ENCODE peak calls at places on chromosome 18, in five cellular contexts. D is mucosa of descending colon, U is endodermal cell, Y is uterus, Z is fibroblast of villous mesenchyme. H is an unnamed sample.
A peak's percentile ranks its signal among the peaks of the same experiment; 100 is the strongest.

GRCh38 chr18:9914334-9914583 is 443 bp downstream of the VAPA start:
- DNase-seq in D (no peak), U (no peak), Y (no peak), Z (no peak), H (no peak)

GRCh38 chr18:6441201-6441600 is 26.5 kb upstream of the L3MBTL4 start:
- DNase-seq in Z (no peak), U (no peak), Y (no peak), D (no peak), H (no peak)

GRCh38 chr18:57806891-57807280 is 3.8 kb upstream of the ATP8B1 start:
- DNase-seq in U (no peak), Z (no peak), D (no peak), Y (no peak), H (no peak)

GRCh38 chr18:48303883-48304282 is 105.3 kb downstream of the ZBTB7C start:
- DNase-seq in D (no peak), Z (no peak), U (no peak), Y (no peak), H (no peak)

GRCh38 chr18:44541159-44541558 is 139.5 kb upstream of the SETBP1 start:
- DNase-seq in Z (peak; percentile 24), U (no peak), D (no peak), Y (no peak), H (no peak)

GRCh38 chr18:48808476-48808875 is 142.3 kb downstream of the SMAD7 start:
- DNase-seq in U (no peak), D (no peak), Y (no peak), Z (no peak), H (no peak)

GRCh38 chr18:79962311-79962710 is 2.1 kb upstream of the HSBP1L1 start:
- DNase-seq in Y (no peak), Z (peak; percentile 35), U (no peak), D (peak; percentile 54), H (no peak)

GRCh38 chr18:5295231-5295920 is at the start of gene ZBTB14:
- DNase-seq in D (peak; percentile 86), Y (peak; percentile 66), U (peak; percentile 79), Z (peak; percentile 61), H (peak; percentile 66)

DNA sequence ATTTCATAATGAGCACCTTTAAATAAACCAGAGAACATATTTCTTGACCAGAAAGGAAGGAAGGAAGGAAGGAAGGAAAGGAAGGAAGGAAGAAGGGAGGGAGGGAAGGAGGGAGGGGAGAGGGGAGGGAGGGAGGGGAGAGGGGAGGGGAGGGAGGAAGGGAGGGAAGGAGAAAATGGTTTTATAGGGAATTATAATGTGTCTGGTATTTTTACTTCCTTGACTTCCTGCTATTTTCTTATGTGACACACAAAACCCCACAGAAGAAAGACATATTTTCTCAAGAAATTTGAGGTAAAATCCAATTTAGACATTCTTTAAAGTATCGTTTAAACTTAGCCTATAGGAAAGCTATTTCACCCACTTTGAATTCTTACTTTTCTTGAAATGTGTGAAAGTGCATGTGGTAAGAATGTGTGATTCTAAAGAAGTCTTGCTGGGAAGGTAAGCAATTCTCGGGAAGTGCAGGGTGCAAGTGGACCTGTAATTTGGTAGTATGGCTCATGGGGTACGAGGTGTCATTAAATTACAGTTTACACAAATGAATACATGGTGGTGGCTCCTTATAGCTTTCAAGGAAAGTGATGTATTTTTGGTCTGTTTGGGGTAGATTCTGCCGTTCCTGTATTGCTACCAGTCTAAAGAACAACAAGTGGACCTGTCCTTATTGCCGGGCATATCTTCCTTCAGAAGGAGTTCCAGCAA is 18.0 kb downstream of the RNF125 start:
- DNase-seq in D (no peak), Z (no peak), U (no peak), Y (no peak), H (no peak)
- H3K4me3 ChIP-seq in D (no peak overlapping the region), Z (no peak overlapping the region), U (no peak overlapping the region), Y (no peak overlapping the region), H (no peak overlapping the region)

GRCh38 chr18:50659091-50660003 is 99.5 kb downstream of the MAPK4 start:
- DNase-seq in D (no peak), U (peak; percentile 53), Y (no peak), Z (no peak), H (no peak)
- H3K4me3 ChIP-seq in D (no peak overlapping the region), U (no peak overlapping the region), Y (no peak overlapping the region), Z (no peak overlapping the region), H (no peak overlapping the region)

DNA sequence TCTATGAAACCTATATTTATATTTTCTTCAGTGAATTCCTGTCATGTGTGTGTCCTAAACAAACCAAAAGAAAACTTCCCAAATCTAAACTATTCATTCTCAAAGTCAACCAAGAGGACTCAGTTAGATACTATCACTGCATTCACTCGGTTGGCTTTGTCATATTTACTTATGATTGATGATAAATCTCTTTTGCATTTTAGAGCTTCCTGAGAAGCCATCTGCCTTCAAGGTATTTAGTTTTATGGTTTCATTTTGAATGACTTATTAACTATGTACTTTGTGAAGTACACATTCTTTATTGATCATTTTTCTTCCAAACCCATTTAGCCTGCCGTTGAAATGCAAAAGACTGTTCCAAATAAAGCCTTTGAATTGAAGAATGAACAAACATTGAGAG is 36.2 kb downstream of the ANKRD30B start:
- DNase-seq in U (no peak), D (no peak), Y (no peak), Z (no peak), H (no peak)
- H3K4me3 ChIP-seq in U (no peak overlapping the region), D (no peak overlapping the region), Y (no peak overlapping the region), Z (no peak overlapping the region), H (no peak overlapping the region)

GRCh38 chr18:35582310-35582682 is 756 bp downstream of the GALNT1 start:
- DNase-seq in D (no peak), Y (no peak), Z (peak; percentile 11), U (no peak), H (no peak)

GRCh38 chr18:35580748-35581534 is 599 bp upstream of the GALNT1 start:
- DNase-seq in Z (peak; percentile 58), U (peak; percentile 85), D (peak; percentile 77), Y (peak; percentile 53), H (peak; percentile 65)

GRCh38 chr18:35585608-35586007 is 4.1 kb downstream of the GALNT1 start:
- DNase-seq in U (no peak), Y (no peak), Z (no peak), D (no peak), H (no peak)

GRCh38 chr18:35581555-35582309 is at the start of gene GALNT1:
- DNase-seq in Y (peak; percentile 18), U (peak; percentile 67), D (peak; percentile 60), Z (peak; percentile 12), H (peak; percentile 7)

GRCh38 chr18:35582899-35583558 is 1.5 kb downstream of the GALNT1 start:
- DNase-seq in Z (peak; percentile 64), U (no peak), D (no peak), Y (no peak), H (no peak)
- H3K4me3 ChIP-seq in Z (peak overlapping the region; percentile 77), U (peak overlapping the region; percentile 84), D (no peak overlapping the region), Y (no peak overlapping the region), H (peak overlapping the region; percentile 47)